ENCODE peak calls at places on chromosomes 7 and 10, in nine cellular contexts. D, L, Z, N, F, C, M, Y and K are unnamed samples.

GRCh38 chr7:108147031-108147563 is 16.9 kb upstream of the LAMB4 start:
- DNase-seq in Z (no peak), D (peak), C (no peak), Y (no peak), M (no peak), N (no peak), F (no peak), L (no peak), K (no peak)

GRCh38 chr10:75400769-75401568 is 595 bp downstream of the ZNF503 start:
- DNase-seq in Y (peak), Z (peak), D (peak), M (peak), F (peak), L (no peak), C (peak), N (peak), K (no peak)

GRCh38 chr7:133561361-133561760 is 308.5 kb downstream of the EXOC4 start:
- DNase-seq in L (no peak), N (no peak), D (no peak), C (no peak), Z (no peak), M (no peak), Y (no peak), F (no peak), K (no peak)

GRCh38 chr7:131513245-131514061 is 43.0 kb downstream of the PODXL start:
- DNase-seq in Z (peak), C (peak), L (peak), Y (peak), M (peak), N (peak), D (peak), F (peak), K (no peak)

GRCh38 chr7:99525713-99526440 is 21.4 kb downstream of the ZKSCAN5 start:
- DNase-seq in F (no peak), Z (no peak), M (no peak), C (no peak), L (no peak), D (no peak), N (no peak), Y (peak), K (no peak)

GRCh38 chr7:105204520-105204919 is 184.2 kb downstream of the SRPK2 start:
- DNase-seq in L (no peak), F (no peak), Y (no peak), M (no peak), Z (no peak), D (no peak), N (no peak), C (no peak), K (no peak)

GRCh38 chr10:66555061-66555460 is 370.8 kb upstream of the LRRTM3 start:
- DNase-seq in L (no peak), N (no peak), F (no peak), Z (no peak), Y (peak), D (no peak), M (no peak), C (no peak), K (no peak)

GRCh38 chr7:99019523-99020412 is 124.1 kb downstream of the SMURF1 start:
- DNase-seq in M (no peak), L (no peak), F (no peak), Y (no peak), D (no peak), C (peak), Z (no peak), N (no peak), K (no peak)

GRCh38 chr7:29565982-29566746 is 2.5 kb downstream of the PRR15 start:
- DNase-seq in D (no peak), N (no peak), M (no peak), C (no peak), Y (no peak), Z (no peak), L (no peak), F (no peak), K (no peak)

GRCh38 chr10:27723436-27723835 is 22.2 kb downstream of the MKX start:
- DNase-seq in L (no peak), M (no peak), N (no peak), Y (no peak), Z (no peak), F (no peak), D (no peak), C (no peak), K (no peak)

GRCh38 chr10:15901889-15902288 is 41.6 kb upstream of the MINDY3 start:
- DNase-seq in F (no peak), M (no peak), L (no peak), Z (no peak), Y (no peak), N (no peak), C (no peak), D (no peak), K (no peak)

GRCh38 chr7:143434660-143435059 is 8.6 kb upstream of the TAS2R60 start:
- DNase-seq in N (no peak), F (peak), L (no peak), D (peak), C (no peak), Y (peak), Z (no peak), M (no peak), K (no peak)

GRCh38 chr7:5429253-5429856 is 5.7 kb upstream of the TNRC18 start:
- DNase-seq in Z (no peak), D (peak), M (no peak), F (peak), N (peak), Y (no peak), C (no peak), L (no peak), K (no peak)

GRCh38 chr7:77504951-77505350 is 32.1 kb upstream of the PTPN12 start:
- DNase-seq in L (no peak), C (no peak), D (no peak), F (no peak), Y (no peak), M (no peak), N (no peak), Z (no peak), K (no peak)

GRCh38 chr10:126476256-126476655 is 88.0 kb upstream of the ADAM12 start:
- DNase-seq in Z (no peak), N (no peak), C (no peak), F (peak), Y (no peak), D (no peak), L (no peak), M (no peak), K (no peak)
- TF ChIP-seq CTCF in Z (no peak), N (no peak), C (no peak), F (peak), Y (no peak), D (no peak), L (no peak), M (no peak), K (no peak)

GRCh38 chr7:34491899-34492298 is 166.1 kb upstream of the NPSR1 start:
- DNase-seq in L (no peak), D (no peak), F (no peak), N (no peak), C (no peak), Y (no peak), Z (no peak), M (no peak), K (no peak)

GRCh38 chr7:34501161-34501560 is 156.9 kb upstream of the NPSR1 start:
- DNase-seq in C (no peak), N (no peak), M (no peak), Y (no peak), D (no peak), Z (no peak), L (no peak), F (no peak), K (no peak)

GRCh38 chr7:34493752-34494151 is 164.3 kb upstream of the NPSR1 start:
- DNase-seq in M (no peak), Y (no peak), L (no peak), D (no peak), N (no peak), Z (no peak), C (no peak), F (no peak), K (no peak)

DNA sequence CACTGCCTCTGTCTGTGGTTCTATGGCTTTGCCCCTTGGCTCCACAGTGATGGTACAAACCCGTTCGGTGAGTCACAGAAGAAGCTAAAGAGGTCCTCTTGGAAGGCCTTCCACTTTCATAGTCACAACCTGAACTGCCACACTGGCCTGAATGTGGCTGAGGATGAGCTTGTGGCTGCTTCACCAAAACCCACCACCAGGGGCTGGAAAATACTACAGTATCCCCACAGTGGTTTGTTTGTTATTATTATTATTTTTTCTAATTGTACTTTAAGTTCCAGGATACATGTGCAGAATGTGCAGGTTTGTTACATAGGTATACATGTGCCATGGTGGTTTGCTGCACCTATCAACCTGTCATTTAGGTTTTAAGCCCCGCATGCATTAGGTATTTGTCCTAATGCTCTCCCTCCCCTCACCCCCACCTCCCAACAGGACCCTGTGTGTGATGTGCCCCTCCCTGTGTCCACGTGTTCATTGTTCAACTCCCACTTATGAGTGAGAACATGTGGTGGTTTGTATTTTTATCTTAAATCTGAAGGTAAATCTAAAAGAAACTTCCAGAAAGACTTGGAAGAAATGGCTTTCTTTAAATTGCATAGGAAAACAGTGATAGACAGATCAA is 160.8 kb upstream of the NPSR1 start:
- DNase-seq in M (no peak), F (no peak), N (no peak), D (no peak), C (no peak), L (no peak), Y (peak), Z (no peak), K (no peak)
- TF ChIP-seq CTCF in M (no peak), F (no peak), N (no peak), D (no peak), C (no peak), L (peak), Y (peak), Z (peak), K (no peak)

DNA sequence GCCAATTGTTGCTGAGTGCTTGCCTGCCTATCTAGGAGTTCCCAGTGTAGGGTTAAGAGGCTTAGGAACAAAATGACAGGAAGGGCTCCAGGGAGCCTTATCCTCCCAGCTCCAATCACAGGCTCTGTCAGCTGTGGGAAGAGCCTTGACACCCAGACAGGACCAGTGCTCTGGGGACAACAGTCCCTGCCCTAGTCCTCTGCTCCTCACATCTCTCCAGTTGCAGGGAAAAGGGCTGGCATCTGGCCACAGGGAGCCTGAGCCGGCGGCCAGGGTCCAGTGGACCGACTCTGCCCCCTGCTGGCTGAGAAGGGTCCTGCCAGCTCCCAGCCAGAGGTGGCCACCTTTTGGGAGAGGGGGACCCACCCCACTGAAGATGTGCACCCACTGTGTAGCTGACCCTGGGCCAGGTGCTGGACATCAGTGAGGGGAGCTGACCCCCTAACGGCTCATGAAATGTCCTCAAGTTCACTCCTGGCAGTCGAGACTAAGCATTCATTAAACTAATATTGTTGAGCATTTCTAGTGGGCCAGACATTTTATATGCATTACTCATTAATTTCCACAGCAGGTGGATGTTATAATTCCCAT is 17.6 kb downstream of the DNAJB12 start:
- DNase-seq in N (peak), Z (no peak), Y (peak), M (peak), F (peak), L (no peak), C (peak), D (peak), K (peak)
- TF ChIP-seq CTCF in N (peak), Z (peak), Y (peak), M (peak), F (peak), L (peak), C (peak), D (peak), K (peak)

DNA sequence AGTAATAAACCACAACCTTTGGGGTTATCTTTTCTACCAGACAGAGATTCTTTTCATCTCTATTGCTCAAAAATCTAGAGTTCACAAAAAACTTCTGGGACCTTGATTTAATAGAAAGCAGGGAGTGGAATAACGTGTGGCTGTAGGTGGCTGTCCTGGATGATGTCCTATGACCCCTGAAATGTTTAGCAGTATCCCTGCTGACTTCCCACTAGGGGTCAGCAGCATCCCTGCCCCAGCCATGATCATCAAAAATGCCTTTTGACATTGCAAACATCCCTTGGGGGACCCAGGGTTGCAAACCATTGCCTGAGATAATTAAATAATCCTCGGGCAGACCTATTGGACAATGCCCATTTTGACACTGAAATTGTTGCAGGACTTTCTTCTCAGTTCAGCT is 177.1 kb downstream of the USP6NL start:
- DNase-seq in Z (no peak), D (no peak), F (no peak), Y (peak), C (no peak), M (no peak), N (no peak), L (no peak), K (no peak)
- TF ChIP-seq CTCF in Z (peak), D (no peak), F (no peak), Y (peak), C (no peak), M (no peak), N (no peak), L (peak), K (peak)

DNA sequence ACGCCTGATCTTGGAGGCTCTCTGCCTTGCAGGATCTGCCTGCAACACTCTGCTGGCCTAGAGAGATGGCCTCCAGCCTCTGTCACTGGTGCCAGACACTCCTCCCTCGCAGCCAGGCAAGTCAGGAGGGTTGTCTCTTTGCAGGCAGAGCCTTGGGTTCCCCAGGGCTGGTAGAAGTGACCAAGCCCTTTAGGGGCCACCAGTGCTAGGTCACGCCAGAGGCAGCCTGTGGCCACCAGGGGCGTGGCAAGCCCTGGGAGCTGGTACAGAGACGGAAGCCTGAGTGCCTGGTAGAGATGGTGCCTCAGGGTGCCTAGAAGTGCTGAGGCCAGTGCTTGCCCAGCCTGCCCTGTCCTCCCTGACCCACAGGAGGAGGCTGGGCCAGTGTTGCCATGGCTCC is 9.1 kb downstream of the ADCYAP1R1 start:
- DNase-seq in Z (no peak), M (no peak), L (no peak), D (no peak), Y (no peak), N (no peak), F (no peak), C (no peak), K (no peak)
- TF ChIP-seq CTCF in Z (peak), M (no peak), L (no peak), D (no peak), Y (no peak), N (no peak), F (no peak), C (no peak), K (no peak)